ENCODE peak calls at places on chromosome 11, in five cellular contexts. J is Peyer's patch, L is HCT116, Q is HepG2, V is colonic mucosa. I is an unnamed sample.
A peak's percentile ranks its signal among the peaks of the same experiment; 100 is the strongest.

GRCh38 chr11:64842366-64842759 is 2.1 kb downstream of the CDC42BPG start:
- DNase-seq in J (no peak), L (no peak), V (no peak), Q (no peak), I (no peak)

GRCh38 chr11:6476571-6476970 is 2.8 kb upstream of the TRIM3 start:
- DNase-seq in Q (no peak), J (no peak), L (no peak), V (no peak), I (no peak)

GRCh38 chr11:118046964-118047700 is 29.7 kb upstream of the TMPRSS4 start:
- DNase-seq in Q (no peak), V (no peak), J (peak; percentile 32), L (no peak), I (no peak)

GRCh38 chr11:128481135-128481534 is 106.2 kb downstream of the ETS1 start:
- DNase-seq in J (no peak), Q (no peak), V (no peak), L (no peak), I (no peak)

GRCh38 chr11:34585870-34586654 is 34.8 kb upstream of the EHF start:
- DNase-seq in V (no peak), L (peak; percentile 56), J (no peak), Q (peak; percentile 70), I (peak; percentile 70)

GRCh38 chr11:16604784-16605439 is 133.5 kb upstream of the C11orf58 start:
- DNase-seq in J (peak; percentile 71), Q (no peak), L (no peak), V (peak; percentile 41), I (peak; percentile 65)

GRCh38 chr11:101363706-101364275 is 220.0 kb downstream of the TRPC6 start:
- DNase-seq in J (no peak), Q (no peak), L (no peak), V (no peak), I (no peak)

GRCh38 chr11:13928566-13929251 is 33.8 kb upstream of the SPON1 start:
- DNase-seq in Q (no peak), L (no peak), V (no peak), J (no peak), I (peak; percentile 34)

GRCh38 chr11:96278039-96278897 is 64.7 kb downstream of the MAML2 start:
- DNase-seq in J (no peak), Q (no peak), V (no peak), L (no peak), I (no peak)

GRCh38 chr11:117870176-117870952 is 6.1 kb downstream of the FXYD6 start:
- DNase-seq in Q (no peak), J (no peak), L (no peak), V (no peak), I (no peak)

GRCh38 chr11:109604506-109604905 is 182.5 kb downstream of the C11orf87 start:
- DNase-seq in J (no peak), Q (no peak), L (no peak), V (no peak), I (no peak)

GRCh38 chr11:108897071-108897481 is 232.2 kb downstream of the DDX10 start:
- DNase-seq in L (peak; percentile 95), J (no peak), Q (no peak), V (no peak), I (no peak)

GRCh38 chr11:121936781-121937447 is 179.1 kb downstream of the BLID start:
- DNase-seq in Q (no peak), J (no peak), L (no peak), V (no peak), I (no peak)

GRCh38 chr11:3880724-3881123 is 25.3 kb downstream of the STIM1 start:
- DNase-seq in L (no peak), J (no peak), Q (peak; percentile 65), V (no peak), I (no peak)

GRCh38 chr11:87038235-87038960 is 664 bp downstream of the TMEM135 start:
- DNase-seq in L (no peak), Q (no peak), J (no peak), V (no peak), I (peak; percentile 24)

GRCh38 chr11:122895591-122895990 is 13.0 kb downstream of the JHY start:
- DNase-seq in V (no peak), J (no peak), L (no peak), Q (no peak), I (no peak)

GRCh38 chr11:46338988-46339666 is 8.1 kb upstream of the DGKZ start:
- DNase-seq in Q (no peak), V (no peak), L (no peak), J (no peak), I (no peak)

GRCh38 chr11:79081441-79082124 is 359.2 kb downstream of the TENM4 start:
- DNase-seq in J (no peak), Q (no peak), L (no peak), V (no peak), I (no peak)

GRCh38 chr11:85595285-85595884 is 31.8 kb downstream of the DLG2 start:
- DNase-seq in J (no peak), V (no peak), Q (peak; percentile 38), L (peak; percentile 46), I (peak; percentile 54)

GRCh38 chr11:128497057-128497957 is 90.1 kb downstream of the ETS1 start:
- DNase-seq in L (peak; percentile 83), J (no peak), V (no peak), Q (no peak), I (no peak)

GRCh38 chr11:126355926-126356897 is 726 bp downstream of the ST3GAL4 start:
- DNase-seq in L (no peak), J (no peak), Q (peak; percentile 21), V (peak; percentile 43), I (no peak)

GRCh38 chr11:115226556-115226955 is 277.7 kb downstream of the CADM1 start:
- DNase-seq in V (no peak), L (no peak), Q (peak; percentile 39), J (no peak), I (no peak)

GRCh38 chr11:11968511-11969280 is 39.7 kb downstream of the DKK3 start:
- DNase-seq in L (no peak), V (no peak), J (no peak), Q (no peak), I (no peak)

GRCh38 chr11:65086809-65087208 is 2.8 kb downstream of the ZFPL1 start:
- DNase-seq in L (no peak), J (no peak), V (no peak), Q (no peak), I (no peak)

GRCh38 chr11:95739526-95739925 is 50.1 kb downstream of the FAM76B start:
- DNase-seq in J (no peak), L (no peak), V (no peak), Q (no peak), I (no peak)

GRCh38 chr11:101048479-101048878 is 81.1 kb downstream of the PGR start:
- DNase-seq in L (no peak), J (no peak), V (no peak), Q (no peak), I (no peak)

GRCh38 chr11:31702966-31703365 is 108.2 kb downstream of the PAX6 start:
- DNase-seq in L (no peak), Q (peak; percentile 16), V (no peak), J (no peak), I (no peak)

GRCh38 chr11:35747638-35748037 is 85.1 kb downstream of the TRIM44 start:
- DNase-seq in Q (no peak), V (no peak), L (no peak), J (no peak), I (no peak)

GRCh38 chr11:16195659-16196058 is 160.7 kb downstream of the SOX6 start:
- DNase-seq in L (no peak), J (no peak), V (no peak), Q (peak; percentile 8), I (no peak)

GRCh38 chr11:113189909-113190667 is 124.3 kb upstream of the TTC12 start:
- DNase-seq in Q (no peak), L (no peak), V (no peak), J (no peak), I (peak; percentile 1)

GRCh38 chr11:27166130-27166529 is 125.5 kb downstream of the BBOX1 start:
- DNase-seq in J (no peak), L (no peak), Q (no peak), V (no peak), I (no peak)

GRCh38 chr11:121927359-121927758 is 188.7 kb downstream of the BLID start:
- DNase-seq in L (no peak), J (no peak), V (no peak), Q (no peak), I (no peak)

DNA sequence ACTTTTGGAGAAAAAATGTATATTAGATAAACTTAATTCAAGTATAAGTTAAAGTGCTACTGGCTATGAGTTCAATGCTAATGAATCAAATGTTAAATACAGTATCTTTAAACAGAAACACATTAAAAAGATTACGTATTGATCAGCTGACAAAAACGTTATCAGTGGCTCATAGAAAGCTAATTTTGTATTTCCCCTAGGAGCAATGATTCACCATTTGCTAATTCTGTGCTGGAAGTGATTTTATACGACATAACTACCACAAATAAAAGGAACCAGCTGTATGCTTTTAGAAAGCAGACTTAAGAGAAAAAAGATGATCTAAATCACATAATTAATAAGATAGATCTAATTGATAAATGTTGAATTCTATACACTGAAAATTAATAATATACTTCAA is 43.6 kb downstream of the MRE11 start:
- DNase-seq in L (no peak), J (no peak), V (no peak), Q (no peak), I (no peak)
- H3K27ac ChIP-seq in L (no peak overlapping the region), J (no peak overlapping the region), V (no peak overlapping the region), Q (no peak overlapping the region), I (no peak overlapping the region)

DNA sequence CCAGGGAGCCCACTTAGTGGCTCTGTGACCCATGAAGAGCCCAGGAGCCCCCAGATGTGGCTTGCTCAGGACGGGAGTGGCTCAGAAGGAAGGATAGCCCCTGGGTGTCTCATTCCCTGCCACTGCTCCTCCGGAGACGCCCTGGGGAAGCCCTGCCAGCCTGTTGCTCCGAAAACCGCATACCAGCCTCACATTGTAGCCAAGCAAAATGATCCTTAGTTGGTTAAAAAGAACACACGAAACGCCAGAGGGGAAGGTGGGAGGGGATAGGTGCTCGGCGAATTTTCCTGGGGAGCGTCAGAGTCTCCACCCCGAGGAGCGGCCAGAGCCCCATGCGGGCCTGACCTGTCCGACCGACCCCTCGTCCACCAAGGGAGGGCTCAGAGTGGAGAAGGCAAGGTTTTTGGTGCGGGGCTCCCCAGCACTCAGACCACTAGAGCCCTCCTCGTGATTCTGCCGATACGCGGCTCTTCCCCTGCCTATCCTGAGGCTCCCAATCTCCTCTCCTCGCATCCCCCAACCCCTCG is 39.5 kb downstream of the DIXDC1 start:
- DNase-seq in J (no peak), L (no peak), V (no peak), Q (no peak), I (no peak)
- H3K27ac ChIP-seq in J (peak overlapping the region; percentile 75), L (no peak overlapping the region), V (peak overlapping the region; percentile 34), Q (no peak overlapping the region), I (no peak overlapping the region)

GRCh38 chr11:74988541-74989268 is at the start of gene NEU3:
- DNase-seq in Q (peak; percentile 77), J (peak; percentile 94), V (peak; percentile 87), L (peak; percentile 69), I (peak; percentile 84)

GRCh38 chr11:74984730-74985129 is 4.0 kb upstream of the NEU3 start:
- DNase-seq in J (no peak), V (no peak), L (no peak), Q (no peak), I (no peak)

GRCh38 chr11:74992852-74993251 is 4.1 kb downstream of the NEU3 start:
- DNase-seq in L (no peak), V (no peak), Q (no peak), J (no peak), I (no peak)

GRCh38 chr11:74990941-74991340 is 2.2 kb downstream of the NEU3 start:
- DNase-seq in V (no peak), J (no peak), L (no peak), Q (peak; percentile 73), I (no peak)

GRCh38 chr11:74989269-74989655 is 529 bp downstream of the NEU3 start:
- DNase-seq in V (peak; percentile 20), Q (no peak), J (no peak), L (no peak), I (peak; percentile 25)
- H3K27ac ChIP-seq in V (no peak overlapping the region), Q (peak overlapping the region; percentile 77), J (peak overlapping the region; percentile 35), L (peak overlapping the region; percentile 70), I (peak overlapping the region; percentile 66)

GRCh38 chr11:40241524-40242037 is 1217.9 kb downstream of the LRRC4C start:
- DNase-seq in L (no peak), Q (no peak), V (no peak), J (no peak), I (no peak)
- H3K27ac ChIP-seq in L (no peak overlapping the region), Q (no peak overlapping the region), V (no peak overlapping the region), J (no peak overlapping the region), I (no peak overlapping the region)

I was measured in small intestine.